ENCODE peak calls at places on chromosomes 1 and 21, in seven cellular contexts. One of them, this sample, is unnamed. For H3K36me3, the result is how much of the 10 kb centered on the place peaks cover.

GRCh38 chr1:147214842-147215539 is 10.1 kb downstream of the FMO5 start:
- DNase-seq in fibroblast of lung: peak
- DNase-seq in cardiac muscle cell: peak
- DNase-seq in left ventricle myocardium inferior: no peak
- DNase-seq in lung: no peak
- DNase-seq in SJSA1: no peak
- DNase-seq in PC-3: no peak
- DNase-seq in this sample: no peak

GRCh38 chr1:10759413-10760200 is 36.8 kb downstream of the CASZ1 start:
- DNase-seq in fibroblast of lung: no peak
- DNase-seq in cardiac muscle cell: no peak
- DNase-seq in left ventricle myocardium inferior: no peak
- DNase-seq in lung: no peak
- DNase-seq in SJSA1: no peak
- DNase-seq in PC-3: peak
- DNase-seq in this sample: no peak

GRCh38 chr1:168092566-168093355 is 44.0 kb downstream of the GPR161 start:
- DNase-seq in fibroblast of lung: peak
- DNase-seq in cardiac muscle cell: peak
- DNase-seq in left ventricle myocardium inferior: no peak
- DNase-seq in lung: no peak
- DNase-seq in SJSA1: no peak
- DNase-seq in PC-3: peak
- DNase-seq in this sample: no peak

GRCh38 chr1:24920155-24920925 is 9.7 kb downstream of the RUNX3 start:
- DNase-seq in fibroblast of lung: no peak
- DNase-seq in cardiac muscle cell: peak
- DNase-seq in left ventricle myocardium inferior: no peak
- DNase-seq in lung: no peak
- DNase-seq in SJSA1: peak
- DNase-seq in PC-3: no peak
- DNase-seq in this sample: no peak

GRCh38 chr1:16085521-16085920 is 12.1 kb upstream of the FAM131C start:
- DNase-seq in fibroblast of lung: no peak
- DNase-seq in cardiac muscle cell: no peak
- DNase-seq in left ventricle myocardium inferior: no peak
- DNase-seq in lung: no peak
- DNase-seq in SJSA1: no peak
- DNase-seq in PC-3: no peak
- DNase-seq in this sample: no peak

GRCh38 chr1:31007462-31007991 is 58.0 kb downstream of the PUM1 start:
- DNase-seq in fibroblast of lung: peak
- DNase-seq in cardiac muscle cell: peak
- DNase-seq in left ventricle myocardium inferior: no peak
- DNase-seq in lung: no peak
- DNase-seq in SJSA1: peak
- DNase-seq in PC-3: peak
- DNase-seq in this sample: no peak

GRCh38 chr21:44980562-44981489 is 41.0 kb downstream of the SLX9 start:
- DNase-seq in fibroblast of lung: no peak
- DNase-seq in cardiac muscle cell: no peak
- DNase-seq in left ventricle myocardium inferior: no peak
- DNase-seq in lung: no peak
- DNase-seq in SJSA1: no peak
- DNase-seq in PC-3: no peak
- DNase-seq in this sample: no peak

GRCh38 chr21:15282666-15283065 is 217.9 kb upstream of the NRIP1 start:
- DNase-seq in fibroblast of lung: peak
- DNase-seq in cardiac muscle cell: peak
- DNase-seq in left ventricle myocardium inferior: no peak
- DNase-seq in lung: no peak
- DNase-seq in SJSA1: no peak
- DNase-seq in PC-3: peak
- DNase-seq in this sample: no peak

GRCh38 chr1:45723248-45723930 is 27.1 kb downstream of the IPP start:
- DNase-seq in fibroblast of lung: no peak
- DNase-seq in cardiac muscle cell: no peak
- DNase-seq in left ventricle myocardium inferior: no peak
- DNase-seq in lung: no peak
- DNase-seq in SJSA1: no peak
- DNase-seq in PC-3: no peak
- DNase-seq in this sample: no peak

GRCh38 chr1:97006044-97006676 is 284.6 kb downstream of the PTBP2 start:
- DNase-seq in fibroblast of lung: peak
- DNase-seq in cardiac muscle cell: peak
- DNase-seq in left ventricle myocardium inferior: peak
- DNase-seq in lung: no peak
- DNase-seq in SJSA1: peak
- DNase-seq in PC-3: peak
- DNase-seq in this sample: no peak

GRCh38 chr21:23008803-23009202 is 2010.6 kb downstream of the NCAM2 start:
- DNase-seq in fibroblast of lung: no peak
- DNase-seq in cardiac muscle cell: no peak
- DNase-seq in left ventricle myocardium inferior: no peak
- DNase-seq in lung: no peak
- DNase-seq in SJSA1: no peak
- DNase-seq in PC-3: no peak
- DNase-seq in this sample: no peak

GRCh38 chr1:230752407-230752806 is 5.2 kb downstream of the CAPN9 start:
- DNase-seq in fibroblast of lung: no peak
- DNase-seq in cardiac muscle cell: no peak
- DNase-seq in left ventricle myocardium inferior: no peak
- DNase-seq in lung: peak
- DNase-seq in SJSA1: no peak
- DNase-seq in PC-3: peak
- DNase-seq in this sample: peak

DNA sequence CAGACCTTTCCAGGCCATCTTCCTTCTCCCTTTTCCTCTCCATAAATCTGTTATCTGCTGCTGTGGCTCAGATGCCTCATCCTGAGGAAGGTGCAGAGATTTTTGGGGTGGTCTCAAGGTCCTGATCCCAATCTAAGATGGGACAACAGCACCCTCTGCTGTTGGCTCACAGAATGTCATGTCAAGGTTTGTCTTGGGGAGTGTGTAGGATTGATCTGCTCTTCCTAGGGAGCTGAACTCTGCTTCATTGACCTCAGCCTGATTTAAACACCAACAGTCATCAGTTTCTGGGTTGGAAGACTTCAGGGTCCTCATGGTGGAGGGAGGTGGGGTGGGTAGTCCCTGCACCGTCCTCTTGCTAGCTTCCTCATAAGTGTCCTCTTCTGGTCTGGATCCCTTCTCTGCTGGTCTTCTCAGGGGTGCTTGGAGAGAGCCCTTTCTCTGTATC is 62.8 kb upstream of the LAX1 start:
- DNase-seq in fibroblast of lung: peak
- DNase-seq in cardiac muscle cell: peak
- DNase-seq in left ventricle myocardium inferior: no peak
- DNase-seq in lung: peak
- DNase-seq in SJSA1: peak
- DNase-seq in PC-3: peak
- DNase-seq in this sample: no peak
- H3K36me3 ChIP-seq in fibroblast of lung: under half
- H3K36me3 ChIP-seq in cardiac muscle cell: under half
- H3K36me3 ChIP-seq in left ventricle myocardium inferior: half or more
- H3K36me3 ChIP-seq in lung: half or more
- H3K36me3 ChIP-seq in SJSA1: half or more
- H3K36me3 ChIP-seq in PC-3: under half
- H3K36me3 ChIP-seq in this sample: half or more

GRCh38 chr1:5448486-5448885 is 543.7 kb downstream of the NPHP4 start:
- DNase-seq in fibroblast of lung: no peak
- DNase-seq in cardiac muscle cell: no peak
- DNase-seq in left ventricle myocardium inferior: no peak
- DNase-seq in lung: no peak
- DNase-seq in SJSA1: no peak
- DNase-seq in PC-3: no peak
- DNase-seq in this sample: no peak

GRCh38 chr1:5447479-5448070 is 544.6 kb downstream of the NPHP4 start:
- DNase-seq in fibroblast of lung: no peak
- DNase-seq in cardiac muscle cell: no peak
- DNase-seq in left ventricle myocardium inferior: no peak
- DNase-seq in lung: no peak
- DNase-seq in SJSA1: no peak
- DNase-seq in PC-3: no peak
- DNase-seq in this sample: no peak

GRCh38 chr1:5444365-5444890 is 547.8 kb downstream of the NPHP4 start:
- DNase-seq in fibroblast of lung: no peak
- DNase-seq in cardiac muscle cell: no peak
- DNase-seq in left ventricle myocardium inferior: no peak
- DNase-seq in lung: no peak
- DNase-seq in SJSA1: no peak
- DNase-seq in PC-3: no peak
- DNase-seq in this sample: no peak
- H3K36me3 ChIP-seq in fibroblast of lung: under half
- H3K36me3 ChIP-seq in cardiac muscle cell: under half
- H3K36me3 ChIP-seq in left ventricle myocardium inferior: under half
- H3K36me3 ChIP-seq in lung: under half
- H3K36me3 ChIP-seq in SJSA1: under half
- H3K36me3 ChIP-seq in PC-3: under half
- H3K36me3 ChIP-seq in this sample: under half

GRCh38 chr1:172466795-172467407 is 23.0 kb upstream of the PIGC start:
- DNase-seq in fibroblast of lung: peak
- DNase-seq in cardiac muscle cell: no peak
- DNase-seq in left ventricle myocardium inferior: no peak
- DNase-seq in lung: no peak
- DNase-seq in SJSA1: no peak
- DNase-seq in PC-3: peak
- DNase-seq in this sample: no peak
- H3K36me3 ChIP-seq in fibroblast of lung: under half
- H3K36me3 ChIP-seq in cardiac muscle cell: under half
- H3K36me3 ChIP-seq in left ventricle myocardium inferior: under half
- H3K36me3 ChIP-seq in lung: under half
- H3K36me3 ChIP-seq in SJSA1: under half
- H3K36me3 ChIP-seq in PC-3: under half
- H3K36me3 ChIP-seq in this sample: under half

GRCh38 chr1:3636080-3636479 is 11.3 kb downstream of the TPRG1L start:
- DNase-seq in fibroblast of lung: no peak
- DNase-seq in cardiac muscle cell: no peak
- DNase-seq in left ventricle myocardium inferior: no peak
- DNase-seq in lung: no peak
- DNase-seq in SJSA1: no peak
- DNase-seq in PC-3: no peak
- DNase-seq in this sample: no peak

GRCh38 chr1:3632298-3632697 is 7.5 kb downstream of the TPRG1L start:
- DNase-seq in fibroblast of lung: no peak
- DNase-seq in cardiac muscle cell: no peak
- DNase-seq in left ventricle myocardium inferior: no peak
- DNase-seq in lung: no peak
- DNase-seq in SJSA1: no peak
- DNase-seq in PC-3: no peak
- DNase-seq in this sample: no peak

GRCh38 chr1:3632716-3633343 is 8.0 kb downstream of the TPRG1L start:
- DNase-seq in fibroblast of lung: no peak
- DNase-seq in cardiac muscle cell: no peak
- DNase-seq in left ventricle myocardium inferior: no peak
- DNase-seq in lung: no peak
- DNase-seq in SJSA1: no peak
- DNase-seq in PC-3: no peak
- DNase-seq in this sample: no peak

GRCh38 chr1:3633344-3634058 is 8.7 kb downstream of the TPRG1L start:
- DNase-seq in fibroblast of lung: no peak
- DNase-seq in cardiac muscle cell: no peak
- DNase-seq in left ventricle myocardium inferior: no peak
- DNase-seq in lung: no peak
- DNase-seq in SJSA1: no peak
- DNase-seq in PC-3: no peak
- DNase-seq in this sample: no peak

DNA sequence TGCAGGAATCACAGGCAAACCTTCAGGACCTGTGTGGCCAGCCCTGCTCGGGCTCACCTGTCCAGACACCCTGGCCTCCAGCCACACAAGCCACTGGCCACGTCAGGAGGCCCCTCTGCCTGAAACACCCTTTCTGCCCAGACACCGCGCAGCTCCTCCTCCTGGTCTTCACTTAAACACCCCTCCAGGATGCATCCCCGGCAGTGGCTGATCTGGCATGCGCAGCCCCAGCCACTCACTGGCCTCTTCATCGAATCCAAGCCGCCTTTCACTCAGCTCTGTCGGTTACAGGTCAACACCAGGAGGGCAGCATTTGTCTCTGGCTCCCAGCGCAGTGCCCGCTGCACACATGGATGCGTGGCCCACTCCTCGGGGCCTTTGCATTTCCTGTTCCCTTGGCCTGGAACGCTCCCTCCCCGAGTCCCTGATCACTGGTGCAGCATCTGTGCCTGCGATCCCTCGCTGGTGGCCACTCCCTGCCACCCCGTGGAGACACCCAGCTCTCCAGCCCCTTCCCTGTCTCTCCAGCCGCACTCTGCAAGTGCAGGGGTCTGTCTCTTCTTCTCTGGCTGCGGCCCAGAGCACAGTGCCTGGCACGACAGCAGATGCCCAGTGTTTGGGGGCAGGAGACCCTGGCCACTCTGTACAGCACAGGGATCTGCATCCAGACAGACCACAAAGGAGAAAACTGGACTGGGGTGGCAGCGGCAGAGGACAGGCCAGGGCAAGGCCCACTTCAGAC is 9.4 kb downstream of the TPRG1L start:
- DNase-seq in fibroblast of lung: no peak
- DNase-seq in cardiac muscle cell: no peak
- DNase-seq in left ventricle myocardium inferior: no peak
- DNase-seq in lung: no peak
- DNase-seq in SJSA1: no peak
- DNase-seq in PC-3: no peak
- DNase-seq in this sample: no peak
- H3K36me3 ChIP-seq in fibroblast of lung: under half
- H3K36me3 ChIP-seq in cardiac muscle cell: under half
- H3K36me3 ChIP-seq in left ventricle myocardium inferior: half or more
- H3K36me3 ChIP-seq in lung: under half
- H3K36me3 ChIP-seq in SJSA1: half or more
- H3K36me3 ChIP-seq in PC-3: under half
- H3K36me3 ChIP-seq in this sample: half or more

DNA sequence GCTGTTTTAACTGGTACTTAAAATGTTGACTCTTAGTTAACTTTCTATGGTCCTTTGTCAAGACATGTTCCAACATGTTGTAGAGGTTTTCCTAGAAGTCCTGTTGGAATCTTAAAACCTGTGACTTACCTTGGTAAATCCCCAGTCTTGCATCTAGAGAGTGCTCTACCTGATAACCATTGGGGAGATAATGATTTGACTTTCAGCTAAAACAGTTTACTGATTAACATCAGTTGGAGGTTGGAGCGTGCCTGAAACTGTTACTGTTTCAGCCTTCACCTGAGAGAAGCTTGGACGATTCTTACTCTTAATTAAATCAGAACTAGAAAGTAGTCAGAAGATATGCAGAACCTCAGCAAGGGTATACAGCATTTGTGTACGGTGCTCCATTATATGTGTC is 8.8 kb downstream of the MDM4 start:
- DNase-seq in fibroblast of lung: no peak
- DNase-seq in cardiac muscle cell: no peak
- DNase-seq in left ventricle myocardium inferior: no peak
- DNase-seq in lung: no peak
- DNase-seq in SJSA1: no peak
- DNase-seq in PC-3: no peak
- DNase-seq in this sample: no peak
- H3K36me3 ChIP-seq in fibroblast of lung: under half
- H3K36me3 ChIP-seq in cardiac muscle cell: under half
- H3K36me3 ChIP-seq in left ventricle myocardium inferior: half or more
- H3K36me3 ChIP-seq in lung: under half
- H3K36me3 ChIP-seq in SJSA1: half or more
- H3K36me3 ChIP-seq in PC-3: half or more
- H3K36me3 ChIP-seq in this sample: half or more